ENCODE peak calls at places on chromosomes 11 and 22, in five cellular contexts. One of them, this sample, is unnamed.
A peak's percentile ranks its signal among the peaks of the same experiment; 100 is the strongest.

GRCh38 chr22:39457546-39458442 is 982 bp downstream of the MGAT3 start:
- DNase-seq in neural progenitor cell: peak; percentile 60
- DNase-seq in IMR-90: no peak
- DNase-seq in PC-3: no peak
- DNase-seq in mesenchymal stem cell: no peak
- DNase-seq in this sample: no peak

GRCh38 chr11:112227002-112227401 is 774 bp downstream of the PTS start:
- DNase-seq in mesenchymal stem cell: peak; percentile 58
- DNase-seq in IMR-90: peak; percentile 48
- DNase-seq in neural progenitor cell: peak; percentile 15
- DNase-seq in PC-3: no peak
- DNase-seq in this sample: peak; percentile 54

GRCh38 chr11:104772806-104773241 is 125.4 kb downstream of the CASP12 start:
- DNase-seq in mesenchymal stem cell: peak; percentile 90
- DNase-seq in PC-3: peak; percentile 93
- DNase-seq in IMR-90: peak; percentile 96
- DNase-seq in neural progenitor cell: no peak
- DNase-seq in this sample: peak; percentile 88

GRCh38 chr11:57772562-57772961 is 11.0 kb downstream of the CTNND1 start:
- DNase-seq in neural progenitor cell: no peak
- DNase-seq in mesenchymal stem cell: peak; percentile 55
- DNase-seq in IMR-90: peak; percentile 48
- DNase-seq in PC-3: peak; percentile 81
- DNase-seq in this sample: no peak

GRCh38 chr11:65314501-65315203 is at the start of gene CDC42EP2:
- DNase-seq in PC-3: peak; percentile 94
- DNase-seq in IMR-90: peak; percentile 80
- DNase-seq in neural progenitor cell: peak; percentile 97
- DNase-seq in mesenchymal stem cell: peak; percentile 90
- DNase-seq in this sample: peak; percentile 76

GRCh38 chr11:46072172-46072964 is 48.9 kb downstream of the PHF21A start:
- DNase-seq in neural progenitor cell: no peak
- DNase-seq in PC-3: no peak
- DNase-seq in mesenchymal stem cell: peak; percentile 42
- DNase-seq in IMR-90: no peak
- DNase-seq in this sample: no peak

GRCh38 chr22:22460635-22461034 is 47.9 kb downstream of the ZNF280B start:
- DNase-seq in mesenchymal stem cell: no peak
- DNase-seq in PC-3: peak; percentile 15
- DNase-seq in neural progenitor cell: peak; percentile 17
- DNase-seq in IMR-90: no peak
- DNase-seq in this sample: no peak

GRCh38 chr11:71485466-71485865 is 32.5 kb downstream of the NADSYN1 start:
- DNase-seq in neural progenitor cell: no peak
- DNase-seq in mesenchymal stem cell: no peak
- DNase-seq in PC-3: no peak
- DNase-seq in IMR-90: no peak
- DNase-seq in this sample: no peak

GRCh38 chr22:26718905-26719304 is 61.5 kb downstream of the MIAT start:
- DNase-seq in IMR-90: peak; percentile 91
- DNase-seq in mesenchymal stem cell: peak; percentile 90
- DNase-seq in PC-3: peak; percentile 23
- DNase-seq in neural progenitor cell: no peak
- DNase-seq in this sample: peak; percentile 80

GRCh38 chr11:82176365-82176764 is 557.3 kb downstream of the FAM181B start:
- DNase-seq in IMR-90: no peak
- DNase-seq in neural progenitor cell: no peak
- DNase-seq in mesenchymal stem cell: no peak
- DNase-seq in PC-3: no peak
- DNase-seq in this sample: no peak

GRCh38 chr11:82176945-82177344 is 556.7 kb downstream of the FAM181B start:
- DNase-seq in PC-3: no peak
- DNase-seq in mesenchymal stem cell: no peak
- DNase-seq in neural progenitor cell: no peak
- DNase-seq in IMR-90: no peak
- DNase-seq in this sample: no peak

GRCh38 chr11:82174610-82175009 is 559.1 kb downstream of the FAM181B start:
- DNase-seq in neural progenitor cell: peak; percentile 37
- DNase-seq in IMR-90: no peak
- DNase-seq in PC-3: no peak
- DNase-seq in mesenchymal stem cell: no peak
- DNase-seq in this sample: no peak
- H3K9ac ChIP-seq in neural progenitor cell: no peak overlapping the region
- H3K9ac ChIP-seq in IMR-90: no peak overlapping the region
- H3K9ac ChIP-seq in PC-3: no peak overlapping the region
- H3K9ac ChIP-seq in mesenchymal stem cell: no peak overlapping the region
- H3K9ac ChIP-seq in this sample: no peak overlapping the region

DNA sequence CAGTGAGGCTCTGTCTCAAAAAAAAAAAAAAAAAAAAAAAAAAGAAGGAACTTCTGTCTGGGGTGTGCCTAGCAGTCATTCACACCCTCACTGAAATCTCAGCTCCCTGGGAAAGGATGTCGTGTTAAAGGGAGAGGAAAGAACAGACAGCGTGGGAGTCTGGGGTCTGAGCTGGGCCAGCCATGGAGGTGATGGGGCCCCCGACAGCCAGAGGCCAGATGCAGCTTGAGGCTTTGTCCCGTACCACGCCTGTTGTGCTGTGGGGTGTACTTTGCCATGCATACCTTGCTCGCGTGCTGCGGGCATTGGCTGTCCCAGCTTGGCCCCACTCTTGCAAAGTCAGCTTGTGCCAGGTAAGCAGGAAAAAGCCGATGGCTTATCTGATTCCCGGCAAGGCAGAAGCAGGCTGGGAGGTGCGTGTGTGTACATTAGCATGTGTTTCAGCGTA is 4.6 kb downstream of the SYT12 start:
- DNase-seq in mesenchymal stem cell: no peak
- DNase-seq in PC-3: no peak
- DNase-seq in IMR-90: no peak
- DNase-seq in neural progenitor cell: no peak
- DNase-seq in this sample: no peak
- H3K4me1 ChIP-seq in mesenchymal stem cell: peaks cover 39% of the 10 kb centered on the region
- H3K4me1 ChIP-seq in PC-3: peaks cover 41% of the 10 kb centered on the region
- H3K4me1 ChIP-seq in IMR-90: peaks cover 12% of the 10 kb centered on the region
- H3K4me1 ChIP-seq in neural progenitor cell: peaks cover 9% of the 10 kb centered on the region
- H3K4me1 ChIP-seq in this sample: peaks cover 6% of the 10 kb centered on the region

GRCh38 chr11:47188262-47188661 is 2.0 kb upstream of the PACSIN3 start:
- DNase-seq in mesenchymal stem cell: no peak
- DNase-seq in PC-3: no peak
- DNase-seq in IMR-90: no peak
- DNase-seq in neural progenitor cell: no peak
- DNase-seq in this sample: peak; percentile 6
- H3K9ac ChIP-seq in mesenchymal stem cell: no peak overlapping the region
- H3K9ac ChIP-seq in PC-3: no peak overlapping the region
- H3K9ac ChIP-seq in IMR-90: no peak overlapping the region
- H3K9ac ChIP-seq in neural progenitor cell: no peak overlapping the region
- H3K9ac ChIP-seq in this sample: no peak overlapping the region

GRCh38 chr11:62593434-62594044 is 2.2 kb upstream of the TUT1 start:
- DNase-seq in IMR-90: peak; percentile 70
- DNase-seq in PC-3: peak; percentile 71
- DNase-seq in mesenchymal stem cell: peak; percentile 77
- DNase-seq in neural progenitor cell: peak; percentile 88
- DNase-seq in this sample: peak; percentile 66
- H3K4me1 ChIP-seq in IMR-90: peaks cover 6% of the 10 kb centered on the region
- H3K4me1 ChIP-seq in PC-3: peaks cover 16% of the 10 kb centered on the region
- H3K4me1 ChIP-seq in mesenchymal stem cell: peaks cover 15% of the 10 kb centered on the region
- H3K4me1 ChIP-seq in neural progenitor cell: peaks cover 6% of the 10 kb centered on the region
- H3K4me1 ChIP-seq in this sample: peaks cover 10% of the 10 kb centered on the region

GRCh38 chr22:46196268-46196667 is 45.9 kb downstream of the PPARA start:
- DNase-seq in mesenchymal stem cell: no peak
- DNase-seq in neural progenitor cell: no peak
- DNase-seq in PC-3: no peak
- DNase-seq in IMR-90: no peak
- DNase-seq in this sample: no peak
- H3K9ac ChIP-seq in mesenchymal stem cell: no peak overlapping the region
- H3K9ac ChIP-seq in neural progenitor cell: no peak overlapping the region
- H3K9ac ChIP-seq in PC-3: no peak overlapping the region
- H3K9ac ChIP-seq in IMR-90: no peak overlapping the region
- H3K9ac ChIP-seq in this sample: no peak overlapping the region

DNA sequence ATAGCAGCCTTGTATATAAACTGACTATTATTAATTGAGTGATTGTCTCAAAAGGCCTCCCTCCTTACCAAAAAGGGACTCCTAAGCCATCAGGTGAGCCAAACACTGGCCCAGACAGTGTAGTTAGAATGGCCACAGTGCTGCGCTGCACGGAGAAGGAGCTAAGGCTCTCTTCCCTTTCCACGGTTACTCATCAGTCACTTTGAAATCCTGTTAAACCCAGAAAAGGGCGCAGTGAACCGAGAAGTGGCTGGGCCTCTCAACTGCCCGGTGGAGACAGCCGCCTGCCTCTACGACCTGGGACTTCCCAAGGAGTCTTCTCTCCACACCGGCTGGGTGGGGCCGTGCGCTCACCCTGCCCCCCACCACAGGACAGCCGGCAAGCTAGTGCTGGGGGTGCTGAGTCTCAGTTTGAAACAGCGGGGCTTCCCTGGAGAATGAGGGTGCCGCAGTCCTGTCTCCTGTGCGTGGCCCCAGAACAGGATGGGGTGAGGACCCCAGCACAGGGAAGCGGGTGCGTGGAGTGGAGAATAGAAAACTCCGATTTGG is 1.3 kb downstream of the MYH9 start:
- DNase-seq in neural progenitor cell: peak; percentile 79
- DNase-seq in PC-3: no peak
- DNase-seq in mesenchymal stem cell: peak; percentile 55
- DNase-seq in IMR-90: no peak
- DNase-seq in this sample: peak; percentile 44
- H3K4me1 ChIP-seq in neural progenitor cell: peaks cover 20% of the 10 kb centered on the region
- H3K4me1 ChIP-seq in PC-3: peaks cover 25% of the 10 kb centered on the region
- H3K4me1 ChIP-seq in mesenchymal stem cell: peaks cover 9% of the 10 kb centered on the region
- H3K4me1 ChIP-seq in IMR-90: peaks cover 11% of the 10 kb centered on the region
- H3K4me1 ChIP-seq in this sample: peaks cover 9% of the 10 kb centered on the region

GRCh38 chr11:73814812-73815211 is 27.1 kb downstream of the MRPL48 start:
- DNase-seq in IMR-90: no peak
- DNase-seq in PC-3: no peak
- DNase-seq in neural progenitor cell: no peak
- DNase-seq in mesenchymal stem cell: no peak
- DNase-seq in this sample: no peak

GRCh38 chr11:73818838-73819237 is 31.2 kb downstream of the MRPL48 start:
- DNase-seq in IMR-90: peak; percentile 55
- DNase-seq in mesenchymal stem cell: peak; percentile 63
- DNase-seq in PC-3: no peak
- DNase-seq in neural progenitor cell: peak; percentile 4
- DNase-seq in this sample: peak; percentile 23
- H3K9ac ChIP-seq in IMR-90: no peak overlapping the region
- H3K9ac ChIP-seq in mesenchymal stem cell: no peak overlapping the region
- H3K9ac ChIP-seq in PC-3: no peak overlapping the region
- H3K9ac ChIP-seq in neural progenitor cell: no peak overlapping the region
- H3K9ac ChIP-seq in this sample: no peak overlapping the region